ENCODE peak calls at places on chromosome 17, in five cellular contexts. C, X, R, A and K are unnamed samples.

GRCh38 chr17:35841505-35841904 is 27.2 kb downstream of the HEATR9 start:
- DNase-seq in X (no peak), A (no peak), C (no peak), R (no peak), K (no peak)

GRCh38 chr17:37662358-37662757 is 19.1 kb upstream of the DDX52 start:
- DNase-seq in R (no peak), C (no peak), X (no peak), A (no peak), K (no peak)

GRCh38 chr17:39928868-39929651 is 1.5 kb downstream of the LRRC3C start:
- DNase-seq in A (no peak), X (no peak), C (no peak), R (no peak), K (no peak)

GRCh38 chr17:64203630-64204029 is 59.4 kb downstream of the TEX2 start:
- DNase-seq in C (no peak), R (no peak), X (no peak), A (no peak), K (no peak)

GRCh38 chr17:82076018-82076784 is 10.6 kb upstream of the DUS1L start:
- DNase-seq in C (no peak), A (no peak), X (no peak), R (no peak), K (no peak)

GRCh38 chr17:40452074-40452787 is 9.0 kb downstream of the IGFBP4 start:
- DNase-seq in X (no peak), R (no peak), C (no peak), A (no peak), K (no peak)

GRCh38 chr17:40714473-40714872 is 10.9 kb upstream of the KRT24 start:
- DNase-seq in A (no peak), X (no peak), C (no peak), R (no peak), K (no peak)

GRCh38 chr17:60231691-60232090 is 81.9 kb downstream of the CA4 start:
- DNase-seq in C (peak; percentile 11), A (no peak), R (no peak), X (no peak), K (no peak)

GRCh38 chr17:58452738-58453137 is 35.4 kb upstream of the RNF43 start:
- DNase-seq in C (no peak), X (no peak), A (no peak), R (no peak), K (no peak)

GRCh38 chr17:70320642-70321345 is 151.5 kb downstream of the KCNJ2 start:
- DNase-seq in A (peak; percentile 66), R (no peak), C (no peak), X (no peak), K (no peak)

GRCh38 chr17:28710948-28711722 is 553 bp downstream of the PROCA1 start:
- DNase-seq in R (peak; percentile 96), A (peak; percentile 99), X (peak; percentile 50), C (peak; percentile 98), K (peak; percentile 85)

GRCh38 chr17:62193297-62193696 is 128.2 kb upstream of the MED13 start:
- DNase-seq in R (no peak), C (no peak), X (no peak), A (no peak), K (no peak)

GRCh38 chr17:78377858-78378224 is 608 bp upstream of the PGS1 start:
- DNase-seq in A (no peak), R (no peak), X (no peak), C (no peak), K (no peak)

GRCh38 chr17:78374189-78374588 is 4.3 kb upstream of the PGS1 start:
- DNase-seq in X (no peak), C (peak; percentile 14), R (no peak), A (no peak), K (no peak)

GRCh38 chr17:78376161-78376560 is 2.3 kb upstream of the PGS1 start:
- DNase-seq in X (no peak), A (no peak), C (no peak), R (no peak), K (no peak)

GRCh38 chr17:78374631-78375274 is 3.7 kb upstream of the PGS1 start:
- DNase-seq in X (no peak), A (no peak), C (no peak), R (peak; percentile 73), K (no peak)

DNA sequence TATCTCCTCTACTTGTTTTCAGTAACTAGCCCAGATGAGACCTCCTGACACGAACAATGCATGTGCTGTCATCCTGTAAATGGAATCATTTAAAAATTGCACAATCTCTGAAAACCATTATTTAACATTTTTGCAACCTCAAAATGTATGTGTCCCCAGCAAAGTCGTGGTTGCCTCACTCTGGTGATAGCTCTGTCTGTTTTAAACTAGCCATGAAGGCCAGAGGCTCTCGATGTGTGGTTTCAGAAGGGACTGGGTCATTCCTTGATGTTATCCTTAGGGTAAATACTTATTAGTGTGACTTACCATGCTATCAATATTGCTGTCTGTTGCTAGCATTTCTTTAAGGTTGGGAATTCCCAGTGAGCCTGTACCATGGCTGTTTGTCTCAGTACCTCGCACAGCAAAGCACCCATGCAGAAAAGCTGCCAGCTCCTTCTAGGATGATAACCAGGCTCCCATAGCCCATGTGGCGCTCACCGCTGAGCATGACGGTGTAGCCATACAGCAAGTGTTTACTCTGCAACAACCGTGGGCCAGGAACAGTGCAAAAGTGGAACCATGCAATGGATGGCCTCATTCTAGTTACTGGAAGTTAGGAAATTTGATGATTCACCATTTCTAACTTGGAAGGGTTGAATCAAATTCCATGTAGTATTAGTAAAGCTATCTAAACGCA is 2.9 kb upstream of the PGS1 start:
- DNase-seq in R (no peak), A (no peak), X (no peak), C (no peak), K (peak; percentile 60)
- TF ChIP-seq GABPA in R (no peak), A (no peak), X (no peak), C (no peak), K (no peak)

GRCh38 chr17:83080641-83081560 is 1.5 kb downstream of the METRNL start:
- DNase-seq in A (peak; percentile 77), X (no peak), C (peak; percentile 53), R (no peak), K (no peak)

GRCh38 chr17:83078378-83079339 is 750 bp upstream of the METRNL start:
- DNase-seq in A (peak; percentile 77), R (no peak), X (no peak), C (peak; percentile 35), K (no peak)

GRCh38 chr17:83079766-83080616 is 582 bp downstream of the METRNL start:
- DNase-seq in A (peak; percentile 78), C (peak; percentile 45), R (no peak), X (no peak), K (no peak)

GRCh38 chr17:83077411-83077810 is 2.0 kb upstream of the METRNL start:
- DNase-seq in A (peak; percentile 81), R (no peak), X (no peak), C (no peak), K (no peak)

GRCh38 chr17:83079340-83079747 is at the start of gene METRNL:
- DNase-seq in A (peak; percentile 99), C (peak; percentile 93), X (no peak), R (peak; percentile 80), K (peak; percentile 45)
- TF ChIP-seq POLR2AphosphoS5 in A (peak; percentile 93), C (peak; percentile 57), X (no peak), R (no peak), K (no peak)

GRCh38 chr17:48554412-48555090 is 9.6 kb upstream of the HOXB2 start:
- DNase-seq in X (no peak), R (no peak), A (no peak), C (no peak), K (no peak)
- H3K27me3 ChIP-seq in X (no peaks in the 10 kb centered on the region), R (peaks cover 99% of the 10 kb centered on the region), A (peaks cover 97% of the 10 kb centered on the region), C (no peaks in the 10 kb centered on the region), K (peaks cover 36% of the 10 kb centered on the region)

DNA sequence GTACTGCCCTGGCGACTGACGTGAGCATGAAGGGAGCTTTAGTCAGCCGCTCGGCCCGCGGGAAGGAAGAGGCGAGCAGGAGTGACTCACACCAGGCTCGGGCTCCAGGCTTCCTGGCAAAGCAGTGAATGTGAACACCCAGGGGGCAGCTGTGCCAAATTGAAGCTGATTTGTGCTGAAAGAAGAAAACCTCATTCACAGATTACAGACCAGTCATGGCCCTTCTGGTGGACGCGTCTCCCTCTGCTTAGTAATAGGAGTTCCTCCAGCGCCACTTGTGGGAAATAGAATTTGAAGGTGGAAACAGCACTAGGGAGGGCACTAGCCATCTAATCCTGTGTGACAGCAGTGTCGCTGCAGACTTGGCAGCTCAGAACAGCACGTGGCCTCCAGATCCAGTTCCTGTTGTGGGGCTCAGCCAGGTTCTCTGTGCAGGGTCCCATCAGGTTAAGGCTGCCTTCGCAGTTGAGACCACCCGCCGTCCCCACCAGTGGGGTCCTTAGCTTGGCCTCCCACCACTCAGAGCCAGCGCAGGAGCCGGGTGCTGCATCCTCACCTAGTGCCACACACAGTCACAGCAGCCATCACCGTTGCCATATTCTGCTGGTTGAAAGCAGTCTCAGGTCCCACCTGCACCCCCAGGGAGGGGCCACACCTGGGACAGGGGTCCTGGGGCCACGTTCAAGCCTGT is 164.5 kb upstream of the CHMP6 start:
- DNase-seq in C (no peak), R (no peak), X (no peak), A (peak; percentile 73), K (no peak)
- TF ChIP-seq GABPA in C (no peak), R (no peak), X (no peak), A (no peak), K (no peak)